ENCODE peak calls at places on chromosomes 3 and 15, in nine cellular contexts. P is lower lobe of right lung; F is WERI-Rb-1; R is body of pancreas; Q is naive thymus-derived CD4-positive, alpha-beta T cell; V is neuronal stem cell; A is GM12878; H is Caco-2; D is AG09309. C is an unnamed sample.
A peak's percentile ranks its signal among the peaks of the same experiment; 100 is the strongest.

GRCh38 chr3:71050521-71051258 is 532.8 kb downstream of the FOXP1 start:
- DNase-seq in P (no peak), F (no peak), R (no peak), Q (peak; percentile 81), V (no peak), A (no peak), H (no peak), D (no peak), C (no peak)

GRCh38 chr3:190519886-190520285 is 6.0 kb downstream of the IL1RAP start:
- DNase-seq in P (no peak), F (no peak), R (no peak), Q (no peak), V (no peak), A (no peak), H (no peak), D (no peak), C (no peak)

GRCh38 chr3:4791358-4791757 is 187.9 kb upstream of the BHLHE40 start:
- DNase-seq in P (no peak), F (no peak), R (no peak), Q (no peak), V (no peak), A (no peak), H (no peak), D (no peak), C (no peak)

GRCh38 chr15:68303560-68304436 is 26.3 kb downstream of the FEM1B start:
- DNase-seq in P (no peak), F (no peak), R (no peak), Q (no peak), V (no peak), A (no peak), H (no peak), D (no peak), C (no peak)

GRCh38 chr3:115659253-115659652 is 35.9 kb downstream of the GAP43 start:
- DNase-seq in P (no peak), F (no peak), R (no peak), Q (peak; percentile 16), V (no peak), A (no peak), H (no peak), D (no peak), C (no peak)

GRCh38 chr3:88003115-88003755 is 55.6 kb downstream of the CGGBP1 start:
- DNase-seq in P (no peak), F (no peak), R (no peak), Q (peak; percentile 22), V (peak; percentile 41), A (no peak), H (no peak), D (no peak), C (no peak)

GRCh38 chr3:106013971-106014370 is 145.2 kb upstream of the CBLB start:
- DNase-seq in P (no peak), F (no peak), R (no peak), Q (no peak), V (no peak), A (no peak), H (peak; percentile 57), D (peak; percentile 97), C (peak; percentile 96)

GRCh38 chr3:35744419-35744818 is 105.1 kb downstream of the ARPP21 start:
- DNase-seq in P (no peak), F (no peak), R (no peak), Q (no peak), V (peak; percentile 17), A (no peak), H (no peak), D (no peak), C (no peak)

GRCh38 chr3:195208183-195208582 is 62.8 kb downstream of the XXYLT1 start:
- DNase-seq in P (no peak), F (no peak), R (no peak), Q (no peak), V (no peak), A (peak; percentile 89), H (no peak), D (no peak), C (no peak)

GRCh38 chr3:21785765-21786453 is 34.9 kb upstream of the ZNF385D start:
- DNase-seq in P (no peak), F (no peak), R (no peak), Q (no peak), V (no peak), A (no peak), H (no peak), D (no peak), C (no peak)
- H3K4me3 ChIP-seq in P (no peak overlapping the region), F (no peak overlapping the region), R (no peak overlapping the region), Q (no peak overlapping the region), V (no peak overlapping the region), A (no peak overlapping the region), H (no peak overlapping the region), D (no peak overlapping the region), C (no peak overlapping the region)

GRCh38 chr15:41965441-41966413 is 6.6 kb downstream of the EHD4 start:
- DNase-seq in P (no peak), F (no peak), R (peak; percentile 55), Q (no peak), V (no peak), A (no peak), H (no peak), D (no peak), C (no peak)

GRCh38 chr15:41966414-41966812 is 5.9 kb downstream of the EHD4 start:
- DNase-seq in P (no peak), F (no peak), R (no peak), Q (no peak), V (no peak), A (no peak), H (no peak), D (no peak), C (no peak)

GRCh38 chr15:41968738-41969137 is 3.6 kb downstream of the EHD4 start:
- DNase-seq in P (no peak), F (no peak), R (no peak), Q (no peak), V (no peak), A (peak; percentile 28), H (no peak), D (no peak), C (no peak)

GRCh38 chr15:41967506-41968206 is 4.7 kb downstream of the EHD4 start:
- DNase-seq in P (peak; percentile 63), F (peak; percentile 26), R (no peak), Q (no peak), V (no peak), A (peak; percentile 45), H (no peak), D (no peak), C (peak; percentile 36)

GRCh38 chr15:41966920-41967465 is 5.4 kb downstream of the EHD4 start:
- DNase-seq in P (no peak), F (no peak), R (no peak), Q (no peak), V (no peak), A (no peak), H (no peak), D (no peak), C (no peak)
- H3K4me3 ChIP-seq in P (no peak overlapping the region), F (no peak overlapping the region), R (no peak overlapping the region), Q (no peak overlapping the region), V (no peak overlapping the region), A (peak overlapping the region; percentile 55), H (no peak overlapping the region), D (no peak overlapping the region), C (no peak overlapping the region)

GRCh38 chr15:88915354-88915753 is 2.2 kb upstream of the MFGE8 start:
- DNase-seq in P (no peak), F (no peak), R (no peak), Q (no peak), V (no peak), A (no peak), H (no peak), D (no peak), C (no peak)

GRCh38 chr15:88912500-88912921 is 668 bp downstream of the MFGE8 start:
- DNase-seq in P (no peak), F (peak; percentile 45), R (no peak), Q (no peak), V (no peak), A (no peak), H (no peak), D (no peak), C (no peak)

GRCh38 chr15:88913850-88914169 is 631 bp upstream of the MFGE8 start:
- DNase-seq in P (no peak), F (no peak), R (no peak), Q (no peak), V (no peak), A (no peak), H (no peak), D (no peak), C (no peak)

GRCh38 chr15:88911766-88912118 is 1.4 kb downstream of the MFGE8 start:
- DNase-seq in P (no peak), F (peak; percentile 90), R (no peak), Q (no peak), V (no peak), A (no peak), H (peak; percentile 60), D (no peak), C (no peak)

DNA sequence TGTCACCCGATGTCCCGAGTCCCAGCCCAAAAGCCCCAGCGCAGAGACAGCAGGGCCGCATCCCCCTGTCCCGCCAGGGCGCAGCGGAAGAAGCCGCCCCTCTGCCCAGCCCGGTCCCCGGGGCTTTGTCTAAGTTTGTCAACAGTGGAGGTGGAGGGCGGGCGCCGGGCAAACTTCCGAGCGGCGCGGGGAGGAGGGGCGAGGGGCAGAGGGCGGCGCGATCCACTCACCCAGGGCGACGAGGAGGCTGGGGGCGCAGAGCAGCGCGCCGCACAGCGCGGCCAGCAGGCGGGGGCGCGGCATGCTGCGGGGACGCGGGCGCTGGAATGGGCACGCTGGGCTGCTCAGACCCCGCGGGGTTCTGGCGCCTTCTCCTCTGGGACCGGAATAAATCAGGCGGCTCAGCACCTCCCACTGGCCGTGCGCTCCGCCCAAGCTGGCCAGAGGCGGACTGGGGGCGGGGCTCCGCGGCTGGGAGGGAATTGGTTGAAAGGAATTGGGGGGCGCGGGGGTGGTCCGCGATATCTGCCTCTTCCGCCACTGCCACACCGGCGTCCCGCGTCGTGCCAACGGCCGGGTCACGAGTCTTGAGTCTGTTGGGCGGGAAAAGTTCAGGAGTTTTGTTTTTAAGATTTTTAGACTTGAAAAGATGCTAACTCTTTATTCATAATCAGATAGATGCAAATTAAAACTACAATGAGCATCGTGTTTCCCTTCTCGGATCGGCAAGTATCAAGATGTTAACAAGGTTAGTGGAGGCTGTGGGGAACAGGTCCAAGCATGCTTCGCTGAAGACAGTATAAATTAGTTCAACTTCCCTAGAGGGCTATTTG is at the start of gene MFGE8:
- DNase-seq in P (peak; percentile 78), F (peak; percentile 87), R (peak; percentile 55), Q (peak; percentile 75), V (peak; percentile 85), A (no peak), H (peak; percentile 84), D (peak; percentile 25), C (peak; percentile 48)
- H3K4me3 ChIP-seq in P (peak within 1 kb of the TSS; percentile 86), F (peak within 1 kb of the TSS; percentile 85), R (no peak within 1 kb of the TSS), Q (peak within 1 kb of the TSS; percentile 82), V (peak within 1 kb of the TSS; percentile 73), A (peak within 1 kb of the TSS; percentile 69), H (peak within 1 kb of the TSS; percentile 80), D (peak within 1 kb of the TSS; percentile 65), C (peak within 1 kb of the TSS; percentile 62)

DNA sequence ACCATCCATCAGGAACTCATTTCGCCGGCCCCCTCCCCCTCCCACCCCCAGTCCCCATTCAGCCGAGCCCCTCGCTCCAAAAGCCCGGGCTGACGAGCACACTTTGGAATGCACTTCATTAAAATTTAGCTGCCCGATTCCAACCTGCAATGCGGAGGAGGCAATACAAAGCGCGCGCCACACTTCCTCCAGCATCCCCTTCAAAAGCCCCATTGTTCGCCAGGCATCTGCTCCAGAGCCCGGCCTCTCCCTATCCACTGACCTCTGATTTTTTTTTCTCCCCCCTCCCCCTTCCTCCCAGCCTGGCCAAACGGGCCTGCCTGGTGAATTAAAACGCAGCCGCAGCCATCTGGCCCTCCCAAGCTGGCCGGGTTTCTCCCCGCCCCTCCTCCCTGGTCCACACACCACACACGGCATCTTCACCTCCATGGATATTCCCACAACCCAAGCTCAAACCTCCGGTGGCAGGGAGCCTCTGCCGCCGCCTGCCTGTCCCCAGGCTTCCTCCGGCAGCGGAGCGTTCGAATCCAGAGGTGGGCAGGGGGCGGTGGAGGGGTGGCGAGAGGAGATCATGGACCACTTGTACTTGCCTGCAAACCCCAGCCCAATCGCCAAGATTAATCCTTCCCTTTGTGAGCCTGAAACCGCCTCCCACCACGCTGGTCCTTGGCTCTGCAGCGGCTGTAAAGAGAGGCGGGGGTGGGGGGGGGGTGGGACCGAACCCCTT is 441.3 kb downstream of the MAGI1 start:
- DNase-seq in P (no peak), F (peak; percentile 89), R (peak; percentile 60), Q (no peak), V (peak; percentile 96), A (no peak), H (no peak), D (no peak), C (no peak)
- H3K4me3 ChIP-seq in P (peak overlapping the region; percentile 15), F (peak overlapping the region; percentile 81), R (no peak overlapping the region), Q (no peak overlapping the region), V (peak overlapping the region; percentile 57), A (no peak overlapping the region), H (no peak overlapping the region), D (peak overlapping the region; percentile 30), C (peak overlapping the region; percentile 49)

C was measured in skeletal muscle cell.